ENCODE peak calls at places on chromosomes 7 and 10, in eight cellular contexts. D is IMR-90, Z is T follicular helper cell, F is activated B cell treated with CpG ODN at 0.5 μM for 24 hours, P is AG04450, S is iPS DF 6.9, Y is hepatocyte, K is ELF-1. B is an unnamed sample.

GRCh38 chr7:50832744-50833143 is 50.0 kb upstream of the GRB10 start:
- DNase-seq in D (peak), Z (no peak), F (no peak), P (peak), S (no peak), Y (peak), K (no peak), B (no peak)

GRCh38 chr7:131123991-131124629 is 203.6 kb upstream of the MKLN1 start:
- DNase-seq in D (no peak), Z (no peak), F (no peak), P (no peak), S (no peak), Y (no peak), K (no peak), B (no peak)

GRCh38 chr10:73439055-73439454 is 5.7 kb upstream of the MSS51 start:
- DNase-seq in D (peak), Z (no peak), F (no peak), P (peak), S (no peak), Y (no peak), K (no peak), B (no peak)

GRCh38 chr10:132037676-132037975 is 28.1 kb upstream of the JAKMIP3 start:
- DNase-seq in D (no peak), Z (no peak), F (no peak), P (no peak), S (no peak), Y (no peak), K (peak), B (no peak)

GRCh38 chr10:45354261-45354660 is 19.8 kb upstream of the ALOX5 start:
- DNase-seq in D (no peak), Z (no peak), F (no peak), P (no peak), S (no peak), Y (no peak), K (no peak), B (no peak)

GRCh38 chr7:91287685-91288084 is 23.5 kb downstream of the FZD1 start:
- DNase-seq in D (peak), Z (no peak), F (no peak), P (no peak), S (no peak), Y (no peak), K (no peak), B (no peak)

GRCh38 chr7:69996132-69996531 is 397.9 kb downstream of the AUTS2 start:
- DNase-seq in D (no peak), Z (no peak), F (no peak), P (no peak), S (no peak), Y (no peak), K (no peak), B (no peak)

GRCh38 chr7:33130184-33130583 is 820 bp downstream of the BBS9 start:
- DNase-seq in D (peak), Z (no peak), F (no peak), P (no peak), S (no peak), Y (no peak), K (no peak), B (no peak)

GRCh38 chr7:99028261-99028971 is 115.5 kb downstream of the SMURF1 start:
- DNase-seq in D (no peak), Z (no peak), F (no peak), P (no peak), S (no peak), Y (no peak), K (no peak), B (no peak)